ENCODE peak calls at places on chromosomes 11 and 22, in five cellular contexts. V is stomach, N is AG04450, K is fibroblast of mammary gland, L is astrocyte of the spinal cord. F is an unnamed sample.

GRCh38 chr11:129295746-129296145 is 79.9 kb upstream of the BARX2 start:
- DNase-seq in V (no peak), N (no peak), L (peak; percentile 38), K (peak; percentile 2), F (no peak)

GRCh38 chr22:36328635-36329216 is 59.0 kb downstream of the MYH9 start:
- DNase-seq in N (peak; percentile 85), V (peak; percentile 61), L (peak; percentile 89), K (peak; percentile 93), F (peak; percentile 91)

GRCh38 chr22:36149464-36149863 is 11.1 kb downstream of the APOL3 start:
- DNase-seq in K (peak; percentile 70), V (no peak), N (no peak), L (no peak), F (no peak)

GRCh38 chr22:36769541-36769940 is 6.4 kb downstream of the IFT27 start:
- DNase-seq in N (no peak), K (no peak), L (no peak), V (no peak), F (no peak)

GRCh38 chr11:133082453-133082781 is 449.9 kb downstream of the OPCML start:
- DNase-seq in N (no peak), K (no peak), V (no peak), L (no peak), F (no peak)

GRCh38 chr11:61025819-61026120 is 54.3 kb downstream of the CD6 start:
- DNase-seq in K (no peak), L (no peak), N (no peak), V (no peak), F (no peak)

GRCh38 chr11:75813622-75814039 is 1.4 kb upstream of the UVRAG start:
- DNase-seq in K (peak; percentile 36), L (no peak), V (no peak), N (no peak), F (peak; percentile 35)

GRCh38 chr11:28697920-28698827 is 590.0 kb downstream of the METTL15 start:
- DNase-seq in N (no peak), L (peak; percentile 62), V (peak; percentile 62), K (peak; percentile 61), F (no peak)

GRCh38 chr22:23094695-23095466 is 24.6 kb downstream of the GNAZ start:
- DNase-seq in K (no peak), N (no peak), V (no peak), L (no peak), F (no peak)

GRCh38 chr11:10716122-10716521 is 22.6 kb upstream of the IRAG1 start:
- DNase-seq in K (peak; percentile 30), V (no peak), N (no peak), L (peak; percentile 26), F (no peak)

GRCh38 chr11:130396965-130397364 is 31.4 kb downstream of the ADAMTS8 start:
- DNase-seq in L (no peak), V (no peak), K (no peak), N (no peak), F (no peak)

GRCh38 chr11:76626266-76626665 is 44.3 kb downstream of the LRRC32 start:
- DNase-seq in L (no peak), K (no peak), V (no peak), N (no peak), F (no peak)

GRCh38 chr11:72038491-72038890 is 39.8 kb downstream of the IL18BP start:
- DNase-seq in K (peak; percentile 81), V (peak; percentile 55), L (peak; percentile 84), N (peak; percentile 48), F (peak; percentile 64)

GRCh38 chr22:19885841-19886592 is 31.3 kb upstream of the GNB1L start:
- DNase-seq in V (no peak), L (no peak), N (no peak), K (no peak), F (no peak)

GRCh38 chr11:36420025-36420424 is 90.0 kb downstream of the TRAF6 start:
- DNase-seq in V (no peak), K (no peak), N (no peak), L (no peak), F (no peak)

GRCh38 chr11:123702137-123702536 is 39.3 kb downstream of the ZNF202 start:
- DNase-seq in V (no peak), N (no peak), K (peak; percentile 17), L (no peak), F (no peak)

GRCh38 chr22:39473856-39474255 is 17.0 kb downstream of the MGAT3 start:
- DNase-seq in V (no peak), L (no peak), N (no peak), K (no peak), F (no peak)

GRCh38 chr11:111561801-111562325 is 21.3 kb downstream of the LAYN start:
- DNase-seq in N (peak; percentile 61), K (peak; percentile 90), V (no peak), L (peak; percentile 77), F (peak; percentile 83)

GRCh38 chr11:3000032-3000961 is 8.2 kb upstream of the NAP1L4 start:
- DNase-seq in K (peak; percentile 53), V (peak; percentile 95), N (peak; percentile 38), L (peak; percentile 83), F (no peak)

GRCh38 chr11:84963240-84963639 is 663.9 kb downstream of the DLG2 start:
- DNase-seq in L (no peak), K (no peak), N (no peak), V (no peak), F (no peak)

GRCh38 chr11:69442807-69443137 is 38.7 kb upstream of the LINC01488 start:
- DNase-seq in K (peak; percentile 48), V (no peak), N (no peak), L (peak; percentile 62), F (peak; percentile 86)

GRCh38 chr11:79546366-79546765 is 105.5 kb upstream of the TENM4 start:
- DNase-seq in L (no peak), K (no peak), V (no peak), N (no peak), F (no peak)
- TF ChIP-seq CTCF in L (no peak), K (no peak), V (no peak), N (no peak), F (no peak)

GRCh38 chr11:121321614-121322243 is 29.2 kb downstream of the SC5D start:
- DNase-seq in K (peak; percentile 35), V (no peak), L (peak; percentile 17), N (no peak), F (peak; percentile 16)

GRCh38 chr11:121323208-121323607 is 30.6 kb downstream of the SC5D start:
- DNase-seq in N (no peak), K (no peak), L (no peak), V (no peak), F (no peak)

GRCh38 chr11:121318848-121319834 is 26.6 kb downstream of the SC5D start:
- DNase-seq in N (peak; percentile 8), K (peak; percentile 55), V (no peak), L (peak; percentile 41), F (peak; percentile 50)
- TF ChIP-seq CTCF in N (peak; percentile 83), K (peak; percentile 87), V (no peak), L (peak; percentile 88), F (peak; percentile 85)

DNA sequence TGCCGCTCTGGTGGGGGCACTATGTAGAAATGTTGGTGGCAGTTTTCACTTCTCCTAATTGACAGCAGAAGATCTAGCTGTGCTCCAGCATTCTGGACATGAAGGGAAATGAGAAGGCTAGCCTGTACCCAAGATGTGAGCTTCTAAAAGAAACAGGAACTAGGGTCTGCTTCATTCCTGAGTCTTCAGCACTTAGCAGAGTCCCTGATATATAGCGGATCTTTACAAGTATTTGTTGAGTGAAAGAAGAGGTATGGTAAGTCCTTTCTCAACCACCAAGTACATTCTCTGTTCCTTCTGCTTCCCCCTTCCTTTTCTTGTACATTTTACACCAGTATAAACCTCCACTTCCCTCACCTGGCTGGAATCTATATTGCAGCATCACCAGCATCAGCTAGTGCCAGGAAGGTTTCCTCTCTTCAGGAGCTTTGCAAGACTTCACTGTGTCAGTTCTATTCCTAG is 408.3 kb upstream of the CADM1 start:
- DNase-seq in V (no peak), K (no peak), L (peak; percentile 7), N (no peak), F (no peak)
- TF ChIP-seq CTCF in V (no peak), K (no peak), L (peak; percentile 33), N (peak; percentile 54), F (no peak)

DNA sequence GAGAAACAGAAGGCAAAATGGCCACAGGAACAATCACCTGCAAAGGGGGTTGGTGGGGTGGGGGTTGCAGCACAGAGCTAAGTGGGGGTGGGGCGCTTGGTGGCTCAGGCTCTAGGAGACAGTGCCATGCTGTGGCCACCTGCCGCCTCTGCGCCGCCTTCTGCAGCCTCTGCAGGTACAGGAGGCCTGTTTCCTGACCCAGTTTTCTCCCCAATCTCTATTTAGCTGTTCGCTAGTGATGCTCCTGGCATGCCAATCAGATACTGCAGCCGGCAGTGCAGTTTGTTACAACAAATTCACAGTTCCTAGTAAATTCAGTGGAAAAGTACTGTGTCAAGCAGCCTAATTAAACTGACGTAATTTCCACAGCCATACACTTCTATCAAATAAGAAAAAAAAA is 106.4 kb downstream of the SERGEF start:
- DNase-seq in V (no peak), K (no peak), N (no peak), L (no peak), F (no peak)
- TF ChIP-seq CTCF in V (no peak), K (no peak), N (no peak), L (peak; percentile 21), F (peak; percentile 43)

DNA sequence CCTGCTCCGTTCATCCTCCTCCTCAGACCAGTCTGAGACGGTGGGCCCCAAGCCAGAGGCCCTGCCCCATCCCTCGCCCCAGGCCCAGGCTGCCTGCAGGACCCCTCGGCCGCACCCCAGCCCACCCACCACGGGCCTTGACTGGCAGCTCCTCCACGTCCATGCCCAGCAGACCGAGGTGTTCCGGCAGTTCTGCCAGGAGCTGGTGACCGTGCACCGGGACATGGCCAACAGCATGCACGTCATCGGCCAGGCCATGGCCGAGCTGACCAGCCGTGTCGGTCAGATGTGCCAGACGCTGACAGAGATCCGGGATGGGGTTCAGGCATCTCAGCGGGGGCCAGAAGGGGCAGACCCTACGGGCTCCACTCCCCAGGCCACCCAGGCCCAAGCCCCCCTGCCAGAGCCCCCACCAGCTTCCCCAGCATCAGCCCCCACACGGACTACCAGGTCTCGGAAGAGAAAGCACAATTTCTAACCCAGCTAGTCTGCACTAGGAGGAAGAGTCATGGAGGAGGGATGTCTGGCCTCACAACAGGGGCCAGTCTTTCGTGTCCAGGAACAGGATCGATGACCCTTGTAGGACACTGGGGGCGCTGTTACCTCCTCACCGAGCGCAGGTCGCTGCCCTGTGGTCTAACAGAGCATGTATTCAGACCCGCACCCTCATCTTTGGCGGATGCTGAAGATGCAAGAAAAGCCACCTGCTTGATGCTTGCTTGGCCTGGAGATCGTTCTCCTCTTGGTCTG is 66.3 kb downstream of the PRDM11 start:
- DNase-seq in K (no peak), V (no peak), N (no peak), L (no peak), F (no peak)
- TF ChIP-seq CTCF in K (no peak), V (no peak), N (peak; percentile 16), L (no peak), F (no peak)

F was measured in HFFc6.